ENCODE peak calls at places on chromosome 1, in four cellular contexts. M, L, A and P are unnamed samples. For H3K36me3, the result is how much of the 10 kb centered on the place peaks cover.

GRCh38 chr1:204320413-204320812 is 39.3 kb downstream of the PLEKHA6 start:
- DNase-seq in M (no peak), L (no peak), A (no peak), P (peak)

GRCh38 chr1:89698624-89699023 is 65.7 kb downstream of the LRRC8C start:
- DNase-seq in M (no peak), L (no peak), A (no peak), P (no peak)

GRCh38 chr1:16921391-16922185 is at the start of gene CROCC:
- DNase-seq in M (peak), L (peak), A (no peak), P (no peak)

GRCh38 chr1:239387304-239388231 is 1.2 kb downstream of the CHRM3 start:
- DNase-seq in M (no peak), L (no peak), A (no peak), P (no peak)

GRCh38 chr1:204103121-204103741 is 30.3 kb downstream of the SOX13 start:
- DNase-seq in M (no peak), L (no peak), A (no peak), P (no peak)

GRCh38 chr1:165842363-165843129 is 15.1 kb downstream of the UCK2 start:
- DNase-seq in M (no peak), L (no peak), A (no peak), P (no peak)

GRCh38 chr1:180169641-180170155 is 15.0 kb downstream of the QSOX1 start:
- DNase-seq in M (peak), L (no peak), A (peak), P (no peak)

GRCh38 chr1:87404306-87404705 is 75.6 kb downstream of the LMO4 start:
- DNase-seq in M (no peak), L (no peak), A (no peak), P (no peak)

GRCh38 chr1:99565606-99566289 is 80.2 kb upstream of the PALMD start:
- DNase-seq in M (no peak), L (no peak), A (no peak), P (no peak)

GRCh38 chr1:65904681-65905083 is 112.0 kb downstream of the PDE4B start:
- DNase-seq in M (no peak), L (no peak), A (no peak), P (no peak)

GRCh38 chr1:18673976-18674375 is 43.3 kb downstream of the PAX7 start:
- DNase-seq in M (no peak), L (no peak), A (no peak), P (no peak)

GRCh38 chr1:34460193-34460592 is 283.5 kb downstream of the C1orf94 start:
- DNase-seq in M (no peak), L (no peak), A (no peak), P (no peak)

GRCh38 chr1:24725209-24725651 is 20.0 kb upstream of the CLIC4 start:
- DNase-seq in M (no peak), L (no peak), A (no peak), P (no peak)

GRCh38 chr1:223223091-223223995 is 80.3 kb upstream of the TLR5 start:
- DNase-seq in M (no peak), L (no peak), A (no peak), P (no peak)

GRCh38 chr1:21834666-21835065 is 22.6 kb downstream of the LDLRAD2 start:
- DNase-seq in M (no peak), L (no peak), A (no peak), P (no peak)
- H3K36me3 ChIP-seq in M (half or more), L (under half), A (half or more), P (half or more)

GRCh38 chr1:212013672-212014071 is 21.7 kb downstream of the INTS7 start:
- DNase-seq in M (no peak), L (no peak), A (no peak), P (no peak)
- H3K36me3 ChIP-seq in M (under half), L (under half), A (under half), P (under half)

GRCh38 chr1:23598424-23598823 is 39.1 kb upstream of the ID3 start:
- DNase-seq in M (no peak), L (no peak), A (no peak), P (no peak)

GRCh38 chr1:23599125-23599524 is 39.8 kb upstream of the ID3 start:
- DNase-seq in M (no peak), L (no peak), A (no peak), P (no peak)

GRCh38 chr1:23601104-23601967 is 42.0 kb upstream of the ID3 start:
- DNase-seq in M (no peak), L (no peak), A (no peak), P (no peak)

GRCh38 chr1:23601968-23602876 is 42.9 kb upstream of the ID3 start:
- DNase-seq in M (no peak), L (no peak), A (no peak), P (no peak)

GRCh38 chr1:23600283-23600682 is 41.0 kb upstream of the ID3 start:
- DNase-seq in M (no peak), L (no peak), A (no peak), P (no peak)
- H3K36me3 ChIP-seq in M (under half), L (under half), A (under half), P (under half)

DNA sequence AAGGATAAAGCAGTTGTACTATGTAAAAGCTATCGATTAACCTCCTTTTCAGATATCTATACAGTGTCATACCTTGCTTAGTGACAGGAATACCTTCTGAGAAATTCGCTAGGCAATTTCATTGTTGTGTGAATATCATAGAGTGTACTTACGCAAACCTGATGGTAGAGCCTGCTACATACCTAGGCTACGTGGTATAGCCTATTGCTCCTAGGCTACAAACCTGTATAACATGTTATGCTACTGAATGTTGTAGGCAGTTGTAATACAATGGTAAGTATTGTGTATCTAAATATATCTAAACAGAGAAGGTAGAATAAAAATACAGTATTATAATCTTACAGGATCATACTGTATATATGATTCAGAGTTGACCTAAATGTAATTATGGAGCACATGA is 26.5 kb downstream of the FLVCR1 start:
- DNase-seq in M (no peak), L (no peak), A (no peak), P (no peak)
- H3K36me3 ChIP-seq in M (half or more), L (under half), A (half or more), P (under half)